ENCODE peak calls at places on chromosomes 6 and 20, in four cellular contexts. E is IMR-90, N is heart left ventricle, W is stomach. J is an unnamed sample.

GRCh38 chr6:63597142-63598000 is 25.1 kb downstream of the LOC128125822 start:
- DNase-seq in N (no peak), W (no peak), E (no peak), J (no peak)

GRCh38 chr6:151425561-151425960 is 26.4 kb downstream of the RMND1 start:
- DNase-seq in N (no peak), E (peak; percentile 20), W (no peak), J (no peak)

GRCh38 chr20:20580139-20580538 is 132.3 kb downstream of the RALGAPA2 start:
- DNase-seq in E (no peak), N (no peak), W (no peak), J (no peak)

GRCh38 chr6:108163644-108164536 is 1.9 kb upstream of the NR2E1 start:
- DNase-seq in W (no peak), N (no peak), E (no peak), J (no peak)

GRCh38 chr20:24672886-24673677 is 203.7 kb downstream of the SYNDIG1 start:
- DNase-seq in N (no peak), W (no peak), E (peak; percentile 97), J (no peak)

GRCh38 chr20:17083738-17084137 is 143.1 kb upstream of the PCSK2 start:
- DNase-seq in W (no peak), N (no peak), E (peak; percentile 10), J (no peak)

GRCh38 chr20:61896058-61896961 is 169.4 kb downstream of the TAF4 start:
- DNase-seq in W (peak; percentile 33), N (no peak), E (peak; percentile 28), J (peak; percentile 64)

GRCh38 chr6:159977242-159978214 is 8.6 kb downstream of the IGF2R start:
- DNase-seq in E (peak; percentile 69), W (no peak), N (peak; percentile 55), J (peak; percentile 79)

GRCh38 chr20:36314734-36315544 is 8.8 kb downstream of the DLGAP4 start:
- DNase-seq in N (no peak), W (no peak), E (no peak), J (no peak)

GRCh38 chr6:127342296-127342945 is 988 bp downstream of the ECHDC1 start:
- DNase-seq in W (no peak), E (peak; percentile 54), N (no peak), J (no peak)

GRCh38 chr20:62873280-62873679 is 11.7 kb upstream of the TCFL5 start:
- DNase-seq in W (no peak), E (no peak), N (no peak), J (no peak)

GRCh38 chr20:32945710-32946221 is 58.5 kb downstream of the SUN5 start:
- DNase-seq in W (no peak), E (peak; percentile 34), N (no peak), J (no peak)

GRCh38 chr6:43226192-43226851 is 3.0 kb downstream of the DNPH1 start:
- DNase-seq in W (no peak), N (no peak), E (no peak), J (no peak)

GRCh38 chr6:42133926-42134325 is 8.5 kb downstream of the C6orf132 start:
- DNase-seq in E (no peak), N (no peak), W (no peak), J (no peak)

GRCh38 chr6:37532122-37532521 is 32.4 kb upstream of the CCDC167 start:
- DNase-seq in N (no peak), W (no peak), E (no peak), J (no peak)

GRCh38 chr6:130655586-130655985 is 171.6 kb upstream of the SMLR1 start:
- DNase-seq in E (peak; percentile 11), W (no peak), N (no peak), J (no peak)

GRCh38 chr6:75202676-75203131 is 3.1 kb downstream of the COL12A1 start:
- DNase-seq in N (no peak), E (peak; percentile 46), W (no peak), J (no peak)

GRCh38 chr6:104064876-104065275 is 794.8 kb downstream of the HACE1 start:
- DNase-seq in W (no peak), E (no peak), N (no peak), J (no peak)

GRCh38 chr6:169266746-169267629 is 13.3 kb upstream of the THBS2 start:
- DNase-seq in E (peak; percentile 46), W (no peak), N (no peak), J (no peak)

GRCh38 chr20:17825949-17826843 is 126.4 kb downstream of the BANF2 start:
- DNase-seq in E (peak; percentile 46), W (no peak), N (peak; percentile 12), J (no peak)

GRCh38 chr20:7856756-7857155 is 83.5 kb downstream of the HAO1 start:
- DNase-seq in W (no peak), N (no peak), E (peak; percentile 69), J (no peak)

GRCh38 chr20:32487381-32487780 is 97.8 kb downstream of the NOL4L start:
- DNase-seq in E (no peak), N (peak; percentile 7), W (no peak), J (no peak)

GRCh38 chr20:10671221-10671849 is 2.5 kb downstream of the JAG1 start:
- DNase-seq in W (peak; percentile 74), N (peak; percentile 90), E (peak; percentile 94), J (peak; percentile 81)

GRCh38 chr6:143843689-143844405 is 709 bp downstream of the LTV1 start:
- DNase-seq in N (no peak), W (no peak), E (peak; percentile 11), J (no peak)

GRCh38 chr6:158803733-158804143 is 15.4 kb downstream of the EZR start:
- DNase-seq in N (no peak), E (no peak), W (peak; percentile 34), J (no peak)

GRCh38 chr20:35617397-35618031 is 1.9 kb downstream of the SPAG4 start:
- DNase-seq in W (peak; percentile 55), E (peak; percentile 53), N (peak; percentile 67), J (peak; percentile 54)

GRCh38 chr6:41367061-41367460 is 31.7 kb downstream of the NCR2 start:
- DNase-seq in E (no peak), W (no peak), N (no peak), J (no peak)

GRCh38 chr6:87319271-87319987 is 3.0 kb upstream of the SMIM8 start:
- DNase-seq in N (no peak), W (no peak), E (no peak), J (no peak)

DNA sequence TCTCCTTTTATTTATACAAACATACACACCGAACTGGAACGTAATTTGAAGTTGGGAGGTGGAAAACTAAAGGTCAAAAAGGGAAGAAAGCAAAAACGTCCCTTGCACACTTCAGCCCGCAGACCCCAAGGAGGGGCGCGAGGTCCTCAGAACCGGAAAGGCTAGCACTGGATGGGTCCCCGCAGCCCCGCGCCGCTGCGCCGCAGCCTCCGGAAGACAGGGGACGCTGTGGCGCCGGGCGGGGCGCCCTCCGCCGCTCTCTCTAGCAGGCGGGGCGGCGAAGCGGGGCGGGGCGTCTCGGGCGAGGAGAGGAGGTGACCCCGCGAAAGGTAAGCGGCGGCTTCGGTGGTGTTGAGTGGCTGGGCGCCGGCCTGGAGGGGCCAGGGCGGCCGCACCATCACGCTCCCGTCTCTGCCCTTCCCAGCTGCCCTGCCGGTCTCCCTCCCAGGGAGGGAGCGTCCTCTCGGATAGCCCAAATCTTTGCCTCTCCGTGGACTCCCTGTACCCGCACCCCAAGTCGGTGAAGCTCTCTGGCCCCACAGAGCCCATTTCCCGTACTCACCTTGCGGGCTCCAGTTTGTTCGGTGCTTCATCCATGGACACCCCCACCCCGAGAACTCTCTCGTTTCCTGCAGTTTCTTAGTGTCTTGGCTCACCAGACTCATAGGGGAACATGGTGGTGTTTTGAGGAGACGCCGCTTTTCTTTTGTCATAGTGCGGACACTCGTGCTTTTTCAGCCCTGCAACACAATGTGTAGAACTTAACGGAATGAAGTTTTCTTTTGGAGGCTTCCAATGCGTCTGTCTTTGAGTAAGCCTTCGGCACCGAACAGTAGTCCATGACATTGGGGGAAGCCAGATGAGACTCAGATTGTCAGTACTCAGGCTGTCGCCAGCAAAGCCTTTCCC is at the start of gene SMIM8:
- DNase-seq in W (peak; percentile 89), N (peak; percentile 90), E (peak; percentile 58), J (peak; percentile 91)
- TF ChIP-seq POLR2A in W (no peak), N (peak; percentile 50), E (no peak), J (no peak)

GRCh38 chr6:157558487-157559200 is 177.7 kb downstream of the ZDHHC14 start:
- DNase-seq in E (no peak), W (no peak), N (no peak), J (no peak)

GRCh38 chr6:157558049-157558448 is 177.1 kb downstream of the ZDHHC14 start:
- DNase-seq in W (no peak), E (peak; percentile 6), N (no peak), J (no peak)

GRCh38 chr6:157561037-157561790 is 180.2 kb downstream of the ZDHHC14 start:
- DNase-seq in E (no peak), N (no peak), W (no peak), J (no peak)

GRCh38 chr6:157557541-157557940 is 176.6 kb downstream of the ZDHHC14 start:
- DNase-seq in E (no peak), W (no peak), N (no peak), J (no peak)

GRCh38 chr6:157559201-157559756 is 178.3 kb downstream of the ZDHHC14 start:
- DNase-seq in W (no peak), E (no peak), N (no peak), J (no peak)
- H3K4me1 ChIP-seq in W (peaks cover 19% of the 10 kb centered on the region), E (peaks cover 2% of the 10 kb centered on the region), N (no peaks in the 10 kb centered on the region), J (no peaks in the 10 kb centered on the region)

DNA sequence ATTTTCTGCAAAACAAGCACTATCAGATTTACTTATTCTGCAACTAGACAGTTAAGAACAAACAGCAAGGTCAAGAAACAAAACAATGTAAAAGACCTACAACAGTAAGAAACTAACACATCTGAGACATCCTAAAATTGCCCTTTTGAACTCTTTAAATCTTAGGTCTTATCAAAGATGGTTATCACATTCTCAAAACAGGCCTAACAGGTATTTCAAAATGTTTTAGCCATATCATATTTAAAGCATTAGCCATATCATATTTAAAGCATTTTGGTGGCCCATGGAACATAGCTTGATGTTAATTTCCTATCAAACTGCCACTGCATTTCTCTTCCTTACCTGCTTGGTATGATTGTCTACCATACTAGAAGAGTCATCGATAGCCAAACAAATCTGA is 11.1 kb upstream of the LYRM2 start:
- DNase-seq in W (no peak), E (no peak), N (no peak), J (no peak)
- H3K36me3 ChIP-seq in W (peaks cover 34% of the 10 kb centered on the region), E (peaks cover 24% of the 10 kb centered on the region), N (peaks cover 100% of the 10 kb centered on the region), J (no peaks in the 10 kb centered on the region)

GRCh38 chr6:152981219-152981618 is 1.6 kb downstream of the FBXO5 start:
- DNase-seq in W (no peak), N (no peak), E (no peak), J (no peak)

GRCh38 chr6:152984387-152984872 is 1.6 kb upstream of the FBXO5 start:
- DNase-seq in N (no peak), E (no peak), W (no peak), J (no peak)

GRCh38 chr6:152982768-152983636 is at the start of gene FBXO5:
- DNase-seq in E (peak; percentile 97), N (peak; percentile 98), W (peak; percentile 97), J (peak; percentile 98)

GRCh38 chr6:152981989-152982767 is 663 bp downstream of the FBXO5 start:
- DNase-seq in N (peak; percentile 31), W (no peak), E (no peak), J (no peak)

DNA sequence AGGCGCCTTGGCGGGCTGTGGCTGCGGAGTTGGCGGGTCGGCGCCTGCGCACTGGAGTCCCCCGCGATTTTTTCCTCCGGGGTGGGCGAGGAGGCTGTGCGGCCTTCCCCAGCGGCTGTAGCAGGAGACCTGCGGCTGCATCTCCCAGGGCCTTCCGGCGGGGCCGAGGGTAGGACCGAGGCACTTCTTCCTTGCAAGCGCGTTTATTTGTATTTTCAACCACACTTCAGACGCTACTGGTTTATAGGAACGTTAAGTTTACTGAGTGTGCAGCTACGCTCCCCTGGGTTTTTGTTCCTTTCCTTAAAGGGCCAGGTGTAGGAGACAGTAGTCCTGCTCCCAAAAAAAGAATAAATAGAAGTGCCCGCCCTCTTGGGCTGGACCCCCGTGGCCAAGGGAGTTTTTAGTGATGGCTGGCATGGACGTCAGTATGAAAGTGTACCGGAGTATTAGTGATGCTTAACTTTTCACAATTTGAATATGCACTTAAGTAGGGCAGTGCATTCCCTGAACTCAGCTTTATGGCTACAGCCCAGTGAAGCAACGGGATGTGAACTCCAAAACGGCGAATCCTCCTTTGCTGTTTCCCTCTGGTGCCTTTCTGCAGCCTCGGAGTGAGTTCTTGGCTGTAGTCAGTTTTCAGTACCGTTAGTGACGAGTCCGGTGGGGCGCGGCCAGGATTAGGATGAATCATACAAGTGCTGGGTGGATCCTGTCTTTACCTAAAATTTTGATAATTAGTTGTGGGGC is 971 bp upstream of the FBXO5 start:
- DNase-seq in E (peak; percentile 78), N (peak; percentile 88), W (peak; percentile 93), J (peak; percentile 87)
- TF ChIP-seq POLR2A in E (peak; percentile 63), N (no peak), W (no peak), J (no peak)